ENCODE peak calls at places on chromosomes 16 and 17, in nine cellular contexts. One of them, this sample, is unnamed.

GRCh38 chr16:3021449-3022207 is 1.5 kb downstream of the TNFRSF12A start:
- DNase-seq in endodermal cell: peak
- DNase-seq in stimulated activated naive CD4-positive, alpha-beta T cell treated with Interleukin-2 at 50 U/mL for 16 hours: peak
- DNase-seq in stimulated activated CD4-positive, alpha-beta T cell treated with anti-CD3 and anti-CD28 coated beads, Interleukin-1b, Interleukin-23, amount 100 ng/mL, for 1 hour: peak
- DNase-seq in A172: peak
- DNase-seq in NCI-H526 treated with DMSO at 0.1 percent for 48 hours: peak
- DNase-seq in CD4-positive, alpha-beta T cell: peak
- DNase-seq in colonic mucosa: peak
- DNase-seq in LoVo: peak
- DNase-seq in this sample: peak

GRCh38 chr17:27762527-27763305 is 37.6 kb downstream of the NOS2 start:
- DNase-seq in endodermal cell: peak
- DNase-seq in stimulated activated naive CD4-positive, alpha-beta T cell treated with Interleukin-2 at 50 U/mL for 16 hours: no peak
- DNase-seq in stimulated activated CD4-positive, alpha-beta T cell treated with anti-CD3 and anti-CD28 coated beads, Interleukin-1b, Interleukin-23, amount 100 ng/mL, for 1 hour: no peak
- DNase-seq in A172: peak
- DNase-seq in NCI-H526 treated with DMSO at 0.1 percent for 48 hours: no peak
- DNase-seq in CD4-positive, alpha-beta T cell: no peak
- DNase-seq in colonic mucosa: peak
- DNase-seq in LoVo: peak
- DNase-seq in this sample: no peak

GRCh38 chr17:10824874-10825273 is 13.0 kb downstream of the PIRT start:
- DNase-seq in endodermal cell: no peak
- DNase-seq in stimulated activated naive CD4-positive, alpha-beta T cell treated with Interleukin-2 at 50 U/mL for 16 hours: no peak
- DNase-seq in stimulated activated CD4-positive, alpha-beta T cell treated with anti-CD3 and anti-CD28 coated beads, Interleukin-1b, Interleukin-23, amount 100 ng/mL, for 1 hour: no peak
- DNase-seq in A172: no peak
- DNase-seq in NCI-H526 treated with DMSO at 0.1 percent for 48 hours: no peak
- DNase-seq in CD4-positive, alpha-beta T cell: no peak
- DNase-seq in colonic mucosa: peak
- DNase-seq in LoVo: no peak
- DNase-seq in this sample: no peak

GRCh38 chr16:70159355-70160348 is 13.9 kb upstream of the CLEC18C start:
- DNase-seq in endodermal cell: no peak
- DNase-seq in stimulated activated naive CD4-positive, alpha-beta T cell treated with Interleukin-2 at 50 U/mL for 16 hours: no peak
- DNase-seq in stimulated activated CD4-positive, alpha-beta T cell treated with anti-CD3 and anti-CD28 coated beads, Interleukin-1b, Interleukin-23, amount 100 ng/mL, for 1 hour: no peak
- DNase-seq in A172: no peak
- DNase-seq in NCI-H526 treated with DMSO at 0.1 percent for 48 hours: no peak
- DNase-seq in CD4-positive, alpha-beta T cell: no peak
- DNase-seq in colonic mucosa: no peak
- DNase-seq in LoVo: no peak
- DNase-seq in this sample: no peak

GRCh38 chr17:70945386-70945785 is 776.1 kb downstream of the KCNJ2 start:
- DNase-seq in endodermal cell: peak
- DNase-seq in stimulated activated naive CD4-positive, alpha-beta T cell treated with Interleukin-2 at 50 U/mL for 16 hours: no peak
- DNase-seq in stimulated activated CD4-positive, alpha-beta T cell treated with anti-CD3 and anti-CD28 coated beads, Interleukin-1b, Interleukin-23, amount 100 ng/mL, for 1 hour: no peak
- DNase-seq in A172: no peak
- DNase-seq in NCI-H526 treated with DMSO at 0.1 percent for 48 hours: no peak
- DNase-seq in CD4-positive, alpha-beta T cell: no peak
- DNase-seq in colonic mucosa: no peak
- DNase-seq in LoVo: no peak
- DNase-seq in this sample: no peak

GRCh38 chr16:66958857-66959644 is 2.0 kb upstream of the CES3 start:
- DNase-seq in endodermal cell: no peak
- DNase-seq in stimulated activated naive CD4-positive, alpha-beta T cell treated with Interleukin-2 at 50 U/mL for 16 hours: no peak
- DNase-seq in stimulated activated CD4-positive, alpha-beta T cell treated with anti-CD3 and anti-CD28 coated beads, Interleukin-1b, Interleukin-23, amount 100 ng/mL, for 1 hour: no peak
- DNase-seq in A172: no peak
- DNase-seq in NCI-H526 treated with DMSO at 0.1 percent for 48 hours: no peak
- DNase-seq in CD4-positive, alpha-beta T cell: no peak
- DNase-seq in colonic mucosa: no peak
- DNase-seq in LoVo: no peak
- DNase-seq in this sample: no peak

GRCh38 chr17:50203086-50203485 is 1.7 kb upstream of the COL1A1 start:
- DNase-seq in endodermal cell: no peak
- DNase-seq in stimulated activated naive CD4-positive, alpha-beta T cell treated with Interleukin-2 at 50 U/mL for 16 hours: no peak
- DNase-seq in stimulated activated CD4-positive, alpha-beta T cell treated with anti-CD3 and anti-CD28 coated beads, Interleukin-1b, Interleukin-23, amount 100 ng/mL, for 1 hour: no peak
- DNase-seq in A172: no peak
- DNase-seq in NCI-H526 treated with DMSO at 0.1 percent for 48 hours: no peak
- DNase-seq in CD4-positive, alpha-beta T cell: no peak
- DNase-seq in colonic mucosa: no peak
- DNase-seq in LoVo: no peak
- DNase-seq in this sample: no peak

GRCh38 chr16:57842606-57843005 is 40.3 kb upstream of the KIFC3 start:
- DNase-seq in endodermal cell: no peak
- DNase-seq in stimulated activated naive CD4-positive, alpha-beta T cell treated with Interleukin-2 at 50 U/mL for 16 hours: no peak
- DNase-seq in stimulated activated CD4-positive, alpha-beta T cell treated with anti-CD3 and anti-CD28 coated beads, Interleukin-1b, Interleukin-23, amount 100 ng/mL, for 1 hour: no peak
- DNase-seq in A172: no peak
- DNase-seq in NCI-H526 treated with DMSO at 0.1 percent for 48 hours: no peak
- DNase-seq in CD4-positive, alpha-beta T cell: no peak
- DNase-seq in colonic mucosa: no peak
- DNase-seq in LoVo: no peak
- DNase-seq in this sample: no peak

GRCh38 chr16:82653550-82654511 is 27.1 kb downstream of the CDH13 start:
- DNase-seq in endodermal cell: no peak
- DNase-seq in stimulated activated naive CD4-positive, alpha-beta T cell treated with Interleukin-2 at 50 U/mL for 16 hours: peak
- DNase-seq in stimulated activated CD4-positive, alpha-beta T cell treated with anti-CD3 and anti-CD28 coated beads, Interleukin-1b, Interleukin-23, amount 100 ng/mL, for 1 hour: peak
- DNase-seq in A172: peak
- DNase-seq in NCI-H526 treated with DMSO at 0.1 percent for 48 hours: no peak
- DNase-seq in CD4-positive, alpha-beta T cell: peak
- DNase-seq in colonic mucosa: no peak
- DNase-seq in LoVo: peak
- DNase-seq in this sample: peak

GRCh38 chr16:75317101-75317522 is 65.7 kb upstream of the BCAR1 start:
- DNase-seq in endodermal cell: no peak
- DNase-seq in stimulated activated naive CD4-positive, alpha-beta T cell treated with Interleukin-2 at 50 U/mL for 16 hours: no peak
- DNase-seq in stimulated activated CD4-positive, alpha-beta T cell treated with anti-CD3 and anti-CD28 coated beads, Interleukin-1b, Interleukin-23, amount 100 ng/mL, for 1 hour: no peak
- DNase-seq in A172: no peak
- DNase-seq in NCI-H526 treated with DMSO at 0.1 percent for 48 hours: no peak
- DNase-seq in CD4-positive, alpha-beta T cell: no peak
- DNase-seq in colonic mucosa: no peak
- DNase-seq in LoVo: no peak
- DNase-seq in this sample: no peak

GRCh38 chr17:40093005-40093579 is 7.3 kb downstream of the NR1D1 start:
- DNase-seq in endodermal cell: no peak
- DNase-seq in stimulated activated naive CD4-positive, alpha-beta T cell treated with Interleukin-2 at 50 U/mL for 16 hours: no peak
- DNase-seq in stimulated activated CD4-positive, alpha-beta T cell treated with anti-CD3 and anti-CD28 coated beads, Interleukin-1b, Interleukin-23, amount 100 ng/mL, for 1 hour: no peak
- DNase-seq in A172: no peak
- DNase-seq in NCI-H526 treated with DMSO at 0.1 percent for 48 hours: no peak
- DNase-seq in CD4-positive, alpha-beta T cell: no peak
- DNase-seq in colonic mucosa: no peak
- DNase-seq in LoVo: no peak
- DNase-seq in this sample: no peak

GRCh38 chr16:12157510-12158093 is 181.1 kb downstream of the SNX29 start:
- DNase-seq in endodermal cell: no peak
- DNase-seq in stimulated activated naive CD4-positive, alpha-beta T cell treated with Interleukin-2 at 50 U/mL for 16 hours: no peak
- DNase-seq in stimulated activated CD4-positive, alpha-beta T cell treated with anti-CD3 and anti-CD28 coated beads, Interleukin-1b, Interleukin-23, amount 100 ng/mL, for 1 hour: no peak
- DNase-seq in A172: peak
- DNase-seq in NCI-H526 treated with DMSO at 0.1 percent for 48 hours: no peak
- DNase-seq in CD4-positive, alpha-beta T cell: no peak
- DNase-seq in colonic mucosa: no peak
- DNase-seq in LoVo: no peak
- DNase-seq in this sample: no peak

GRCh38 chr17:61216066-61216465 is 183.6 kb upstream of the TBX2 start:
- DNase-seq in endodermal cell: no peak
- DNase-seq in stimulated activated naive CD4-positive, alpha-beta T cell treated with Interleukin-2 at 50 U/mL for 16 hours: no peak
- DNase-seq in stimulated activated CD4-positive, alpha-beta T cell treated with anti-CD3 and anti-CD28 coated beads, Interleukin-1b, Interleukin-23, amount 100 ng/mL, for 1 hour: no peak
- DNase-seq in A172: no peak
- DNase-seq in NCI-H526 treated with DMSO at 0.1 percent for 48 hours: no peak
- DNase-seq in CD4-positive, alpha-beta T cell: no peak
- DNase-seq in colonic mucosa: no peak
- DNase-seq in LoVo: no peak
- DNase-seq in this sample: no peak

GRCh38 chr16:1425616-1426370 is 5.1 kb upstream of the PERCC1 start:
- DNase-seq in endodermal cell: no peak
- DNase-seq in stimulated activated naive CD4-positive, alpha-beta T cell treated with Interleukin-2 at 50 U/mL for 16 hours: no peak
- DNase-seq in stimulated activated CD4-positive, alpha-beta T cell treated with anti-CD3 and anti-CD28 coated beads, Interleukin-1b, Interleukin-23, amount 100 ng/mL, for 1 hour: no peak
- DNase-seq in A172: no peak
- DNase-seq in NCI-H526 treated with DMSO at 0.1 percent for 48 hours: no peak
- DNase-seq in CD4-positive, alpha-beta T cell: no peak
- DNase-seq in colonic mucosa: no peak
- DNase-seq in LoVo: no peak
- DNase-seq in this sample: no peak

GRCh38 chr16:11191665-11192064 is 64.3 kb downstream of the SOCS1 start:
- DNase-seq in endodermal cell: no peak
- DNase-seq in stimulated activated naive CD4-positive, alpha-beta T cell treated with Interleukin-2 at 50 U/mL for 16 hours: no peak
- DNase-seq in stimulated activated CD4-positive, alpha-beta T cell treated with anti-CD3 and anti-CD28 coated beads, Interleukin-1b, Interleukin-23, amount 100 ng/mL, for 1 hour: no peak
- DNase-seq in A172: no peak
- DNase-seq in NCI-H526 treated with DMSO at 0.1 percent for 48 hours: no peak
- DNase-seq in CD4-positive, alpha-beta T cell: no peak
- DNase-seq in colonic mucosa: no peak
- DNase-seq in LoVo: no peak
- DNase-seq in this sample: no peak

GRCh38 chr16:89552913-89553312 is 7.6 kb upstream of the RPL13 start:
- DNase-seq in endodermal cell: no peak
- DNase-seq in stimulated activated naive CD4-positive, alpha-beta T cell treated with Interleukin-2 at 50 U/mL for 16 hours: no peak
- DNase-seq in stimulated activated CD4-positive, alpha-beta T cell treated with anti-CD3 and anti-CD28 coated beads, Interleukin-1b, Interleukin-23, amount 100 ng/mL, for 1 hour: no peak
- DNase-seq in A172: no peak
- DNase-seq in NCI-H526 treated with DMSO at 0.1 percent for 48 hours: no peak
- DNase-seq in CD4-positive, alpha-beta T cell: no peak
- DNase-seq in colonic mucosa: no peak
- DNase-seq in LoVo: no peak
- DNase-seq in this sample: no peak

This sample was measured in fibroblast of the conjunctiva.